ENCODE peak calls at places on chromosome 15, in five cellular contexts. C, J, Q, Z and W are unnamed samples.

GRCh38 chr15:57624730-57625129 is 33.0 kb downstream of the MYZAP start:
- DNase-seq in C (no peak), J (no peak), Q (no peak), Z (no peak), W (no peak)

GRCh38 chr15:70094690-70095311 is 2.9 kb downstream of the TLE3 start:
- DNase-seq in C (no peak), J (no peak), Q (no peak), Z (no peak), W (no peak)

GRCh38 chr15:76439542-76439941 is 103.0 kb downstream of the ISL2 start:
- DNase-seq in C (no peak), J (no peak), Q (no peak), Z (no peak), W (no peak)

GRCh38 chr15:100671858-100672543 is 69.6 kb downstream of the ASB7 start:
- DNase-seq in C (peak), J (no peak), Q (peak), Z (peak), W (no peak)

GRCh38 chr15:33310481-33311311 is at the start of gene RYR3:
- DNase-seq in C (peak), J (no peak), Q (peak), Z (peak), W (no peak)

GRCh38 chr15:74449066-74449465 is 11.9 kb downstream of the UBL7 start:
- DNase-seq in C (no peak), J (no peak), Q (no peak), Z (no peak), W (no peak)

GRCh38 chr15:75673426-75674247 is 25.9 kb downstream of the SNX33 start:
- DNase-seq in C (no peak), J (no peak), Q (peak), Z (peak), W (no peak)

GRCh38 chr15:83845230-83845629 is 191.3 kb downstream of the ADAMTSL3 start:
- DNase-seq in C (no peak), J (no peak), Q (peak), Z (peak), W (no peak)

GRCh38 chr15:76336254-76337046 is at the start of gene ISL2:
- DNase-seq in C (peak), J (peak), Q (peak), Z (peak), W (peak)

GRCh38 chr15:101255615-101256350 is 3.9 kb upstream of the CHSY1 start:
- DNase-seq in C (no peak), J (peak), Q (peak), Z (peak), W (no peak)

GRCh38 chr15:64841258-64842098 is at the start of gene PLEKHO2:
- DNase-seq in C (peak), J (peak), Q (peak), Z (peak), W (peak)

GRCh38 chr15:68186671-68187397 is 18.3 kb downstream of the CALML4 start:
- DNase-seq in C (no peak), J (no peak), Q (peak), Z (peak), W (no peak)

DNA sequence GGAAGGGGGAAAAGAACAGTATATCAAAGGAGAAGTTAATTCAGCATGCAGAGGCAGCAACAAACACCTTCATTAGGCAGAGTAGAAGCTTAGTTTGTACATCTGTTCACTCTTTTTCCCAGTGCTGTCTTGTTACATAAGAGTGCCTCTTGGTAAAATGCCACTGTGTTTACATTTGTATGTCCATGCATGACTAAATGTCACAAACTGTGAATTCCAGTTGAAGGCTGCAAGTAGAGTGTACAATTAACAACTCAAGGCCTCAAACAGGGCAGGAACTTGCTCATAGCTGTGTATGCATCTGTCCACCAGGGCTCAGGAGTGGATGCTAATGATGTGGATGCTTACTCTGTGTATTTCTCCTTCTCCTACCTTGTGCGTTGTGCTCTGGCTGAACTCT is 214.2 kb upstream of the TPM1 start:
- DNase-seq in C (no peak), J (no peak), Q (no peak), Z (no peak), W (no peak)
- TF ChIP-seq CTCF in C (no peak), J (no peak), Q (no peak), Z (no peak), W (no peak)

DNA sequence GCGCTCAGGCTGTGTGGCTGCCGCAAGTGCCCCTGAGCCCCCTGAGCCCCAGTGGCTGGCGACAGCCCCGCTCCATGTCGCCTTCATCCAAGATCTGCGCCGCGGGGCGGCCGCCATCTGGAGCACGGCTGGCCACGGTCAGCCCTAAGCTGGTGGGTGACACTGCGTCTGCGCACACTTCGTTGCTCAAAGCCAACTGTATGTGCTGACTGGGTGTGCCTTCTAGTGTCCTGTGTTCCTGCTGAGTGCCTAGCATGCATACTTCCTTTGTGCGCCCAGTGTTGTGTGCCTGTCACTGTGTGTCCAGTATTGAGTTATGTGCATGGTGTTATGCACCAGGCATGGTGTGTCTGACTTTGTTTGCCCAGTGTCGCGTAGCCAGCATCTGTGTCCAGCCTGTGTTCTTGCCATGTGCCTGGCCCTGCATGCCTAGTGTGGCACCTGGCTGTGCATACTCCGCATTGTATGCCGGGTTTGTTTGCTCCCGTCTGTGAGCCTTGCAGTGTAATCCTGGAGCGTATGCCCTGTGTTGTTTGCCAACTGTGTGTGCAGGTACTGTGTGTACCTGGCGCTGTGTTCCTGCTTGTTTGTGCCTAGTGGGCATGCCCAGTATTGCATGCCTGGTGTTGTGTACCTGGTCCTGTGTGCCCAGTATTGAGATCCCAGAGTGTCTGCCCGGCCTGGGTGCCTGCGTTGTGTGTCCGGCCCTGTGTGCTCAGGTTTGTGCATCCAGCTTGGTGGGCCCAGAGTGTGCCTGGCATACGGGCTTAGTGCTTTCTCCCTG is 54.7 kb upstream of the CHRNA7 start:
- DNase-seq in C (no peak), J (no peak), Q (no peak), Z (peak), W (no peak)
- TF ChIP-seq CTCF in C (no peak), J (no peak), Q (no peak), Z (no peak), W (no peak)

GRCh38 chr15:99103279-99103678 is 1.6 kb upstream of the SYNM start:
- DNase-seq in C (no peak), J (no peak), Q (no peak), Z (no peak), W (no peak)

GRCh38 chr15:99102332-99103235 is 2.3 kb upstream of the SYNM start:
- DNase-seq in C (no peak), J (no peak), Q (no peak), Z (no peak), W (no peak)

GRCh38 chr15:99106417-99107220 is 1.7 kb downstream of the SYNM start:
- DNase-seq in C (no peak), J (peak), Q (peak), Z (peak), W (no peak)

GRCh38 chr15:99105516-99106341 is 849 bp downstream of the SYNM start:
- DNase-seq in C (peak), J (peak), Q (peak), Z (peak), W (no peak)

GRCh38 chr15:99104788-99105515 is at the start of gene SYNM:
- DNase-seq in C (peak), J (peak), Q (peak), Z (peak), W (peak)
- TF ChIP-seq CTCF in C (peak), J (peak), Q (peak), Z (peak), W (peak)

DNA sequence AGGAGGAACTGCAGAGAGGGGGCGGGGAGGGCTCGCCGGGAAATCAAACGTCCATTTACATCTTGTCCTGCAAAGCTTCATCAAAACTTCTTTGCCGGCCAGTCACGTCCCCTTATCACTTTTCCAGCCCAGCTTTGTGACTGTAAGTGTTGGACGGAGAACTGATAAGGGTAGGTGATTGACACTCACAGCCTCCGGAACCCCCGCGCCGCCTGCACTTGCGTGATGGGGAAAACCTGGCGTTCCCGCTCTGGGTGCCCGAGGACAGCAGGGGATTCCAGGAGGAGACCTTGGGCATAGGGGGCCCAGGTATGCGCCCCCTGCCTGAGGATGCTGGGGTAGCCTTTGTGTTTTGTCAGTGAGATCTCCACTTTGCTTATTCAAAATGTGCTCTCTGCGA is 72.8 kb upstream of the ANKRD34C start:
- DNase-seq in C (peak), J (no peak), Q (no peak), Z (no peak), W (no peak)
- TF ChIP-seq CTCF in C (no peak), J (no peak), Q (peak), Z (no peak), W (no peak)